ENCODE peak calls at places on chromosomes 12 and 14, in four cellular contexts. One of them, this sample, is unnamed.

GRCh38 chr14:61568572-61569011 is 126.7 kb upstream of the HIF1A start:
- DNase-seq in sigmoid colon: no peak
- DNase-seq in AG04450: no peak
- DNase-seq in NCI-H748 treated with DMSO at 0.1 percent for 48 hours: no peak
- DNase-seq in this sample: peak

GRCh38 chr12:93990832-93991748 is 157.3 kb upstream of the PLXNC1 start:
- DNase-seq in sigmoid colon: peak
- DNase-seq in AG04450: no peak
- DNase-seq in NCI-H748 treated with DMSO at 0.1 percent for 48 hours: peak
- DNase-seq in this sample: peak

GRCh38 chr14:103121846-103122577 is 1.2 kb upstream of the TNFAIP2 start:
- DNase-seq in sigmoid colon: peak
- DNase-seq in AG04450: no peak
- DNase-seq in NCI-H748 treated with DMSO at 0.1 percent for 48 hours: peak
- DNase-seq in this sample: no peak

GRCh38 chr12:1691123-1692007 is 495 bp downstream of the ADIPOR2 start:
- DNase-seq in sigmoid colon: peak
- DNase-seq in AG04450: no peak
- DNase-seq in NCI-H748 treated with DMSO at 0.1 percent for 48 hours: peak
- DNase-seq in this sample: peak

GRCh38 chr12:22250762-22251161 is 83.7 kb downstream of the ST8SIA1 start:
- DNase-seq in sigmoid colon: no peak
- DNase-seq in AG04450: no peak
- DNase-seq in NCI-H748 treated with DMSO at 0.1 percent for 48 hours: no peak
- DNase-seq in this sample: no peak

GRCh38 chr14:76705214-76705613 is 56.1 kb upstream of the VASH1 start:
- DNase-seq in sigmoid colon: no peak
- DNase-seq in AG04450: no peak
- DNase-seq in NCI-H748 treated with DMSO at 0.1 percent for 48 hours: no peak
- DNase-seq in this sample: no peak

GRCh38 chr12:570237-570925 is 92.9 kb downstream of the NINJ2 start:
- DNase-seq in sigmoid colon: peak
- DNase-seq in AG04450: peak
- DNase-seq in NCI-H748 treated with DMSO at 0.1 percent for 48 hours: no peak
- DNase-seq in this sample: peak

GRCh38 chr12:124655317-124656213 is 88.2 kb upstream of the NCOR2 start:
- DNase-seq in sigmoid colon: peak
- DNase-seq in AG04450: peak
- DNase-seq in NCI-H748 treated with DMSO at 0.1 percent for 48 hours: no peak
- DNase-seq in this sample: peak

GRCh38 chr12:51368640-51369517 is 22.3 kb downstream of the GALNT6 start:
- DNase-seq in sigmoid colon: no peak
- DNase-seq in AG04450: no peak
- DNase-seq in NCI-H748 treated with DMSO at 0.1 percent for 48 hours: no peak
- DNase-seq in this sample: peak

GRCh38 chr14:90805662-90806548 is 10.3 kb downstream of the TTC7B start:
- DNase-seq in sigmoid colon: no peak
- DNase-seq in AG04450: no peak
- DNase-seq in NCI-H748 treated with DMSO at 0.1 percent for 48 hours: no peak
- DNase-seq in this sample: no peak

GRCh38 chr12:104720346-104721064 is 237.6 kb downstream of the SLC41A2 start:
- DNase-seq in sigmoid colon: no peak
- DNase-seq in AG04450: peak
- DNase-seq in NCI-H748 treated with DMSO at 0.1 percent for 48 hours: no peak
- DNase-seq in this sample: no peak

GRCh38 chr12:13472690-13473089 is 276.2 kb downstream of the EMP1 start:
- DNase-seq in sigmoid colon: no peak
- DNase-seq in AG04450: no peak
- DNase-seq in NCI-H748 treated with DMSO at 0.1 percent for 48 hours: no peak
- DNase-seq in this sample: no peak

GRCh38 chr14:42869681-42870080 is 1263.0 kb downstream of the LRFN5 start:
- DNase-seq in sigmoid colon: no peak
- DNase-seq in AG04450: peak
- DNase-seq in NCI-H748 treated with DMSO at 0.1 percent for 48 hours: no peak
- DNase-seq in this sample: no peak

This sample was measured in WTC11.